ENCODE peak calls at places on chromosome 9, in four cellular contexts. C is ovary, T is spleen, U is breast epithelium. B is an unnamed sample.

GRCh38 chr9:135392511-135392910 is 87.1 kb upstream of the PPP1R26 start:
- DNase-seq in T (no peak), U (no peak), C (no peak), B (no peak)

GRCh38 chr9:80522465-80522864 is 950.7 kb downstream of the TLE4 start:
- DNase-seq in T (no peak), C (no peak), U (no peak), B (no peak)

GRCh38 chr9:78601957-78602565 is 305.1 kb downstream of the PSAT1 start:
- DNase-seq in T (no peak), U (no peak), C (no peak), B (no peak)

GRCh38 chr9:15306068-15306756 is 804 bp downstream of the TTC39B start:
- DNase-seq in C (peak), T (peak), U (peak), B (no peak)

GRCh38 chr9:35727676-35728040 is 4.3 kb downstream of the TLN1 start:
- DNase-seq in C (no peak), T (no peak), U (no peak), B (no peak)

GRCh38 chr9:113957778-113958430 is 81.8 kb downstream of the ZNF618 start:
- DNase-seq in U (no peak), T (no peak), C (no peak), B (no peak)

GRCh38 chr9:13431137-13431536 is 151.6 kb upstream of the MPDZ start:
- DNase-seq in T (no peak), C (no peak), U (no peak), B (no peak)

GRCh38 chr9:120715331-120715924 is 1.2 kb upstream of the MEGF9 start:
- DNase-seq in U (no peak), C (peak), T (peak), B (no peak)

GRCh38 chr9:92686954-92687353 is 17.0 kb upstream of the IPPK start:
- DNase-seq in T (no peak), C (no peak), U (no peak), B (no peak)

GRCh38 chr9:33202552-33203300 is 35.6 kb upstream of the B4GALT1 start:
- DNase-seq in U (no peak), T (peak), C (no peak), B (peak)

GRCh38 chr9:88710449-88710848 is 175.5 kb downstream of the NXNL2 start:
- DNase-seq in U (no peak), T (no peak), C (no peak), B (no peak)

GRCh38 chr9:106921341-106921899 is 58.5 kb downstream of the ZNF462 start:
- DNase-seq in U (no peak), T (no peak), C (peak), B (no peak)

GRCh38 chr9:30732060-30732459 is 1652.4 kb upstream of the ACO1 start:
- DNase-seq in C (no peak), T (no peak), U (no peak), B (no peak)

GRCh38 chr9:131276107-131276888 is at the start of gene FAM78A:
- DNase-seq in U (no peak), T (peak), C (no peak), B (no peak)

GRCh38 chr9:3585616-3586015 is 59.8 kb upstream of the RFX3 start:
- DNase-seq in U (no peak), C (no peak), T (no peak), B (no peak)

GRCh38 chr9:130718576-130718975 is 25.0 kb downstream of the EXOSC2 start:
- DNase-seq in U (no peak), C (no peak), T (no peak), B (no peak)

GRCh38 chr9:82332018-82332773 is 343.6 kb downstream of the SPATA31D1 start:
- DNase-seq in U (no peak), C (no peak), T (no peak), B (no peak)

GRCh38 chr9:94697972-94698581 is 28.4 kb upstream of the AOPEP start:
- DNase-seq in U (no peak), T (no peak), C (no peak), B (no peak)

GRCh38 chr9:1599961-1600360 is 415.2 kb upstream of the SMARCA2 start:
- DNase-seq in C (no peak), U (no peak), T (no peak), B (no peak)

GRCh38 chr9:77651203-77651602 is 3.1 kb upstream of the GNA14 start:
- DNase-seq in U (no peak), C (no peak), T (no peak), B (no peak)

GRCh38 chr9:135476561-135476960 is 3.0 kb upstream of the PPP1R26 start:
- DNase-seq in C (no peak), U (no peak), T (no peak), B (no peak)

GRCh38 chr9:93680445-93681315 is 104.3 kb downstream of the PHF2 start:
- DNase-seq in U (peak), T (peak), C (peak), B (no peak)

GRCh38 chr9:87445646-87446045 is 52.0 kb upstream of the DAPK1 start:
- DNase-seq in U (no peak), C (no peak), T (no peak), B (peak)

GRCh38 chr9:136599074-136599531 is 53.3 kb upstream of the NOTCH1 start:
- DNase-seq in U (no peak), T (no peak), C (no peak), B (no peak)

GRCh38 chr9:124774131-124774978 is 2.6 kb upstream of the OLFML2A start:
- DNase-seq in U (peak), T (peak), C (peak), B (peak)

GRCh38 chr9:642014-642413 is 199.5 kb upstream of the DMRT1 start:
- DNase-seq in U (no peak), T (no peak), C (no peak), B (no peak)

GRCh38 chr9:6739218-6739617 is 18.6 kb upstream of the KDM4C start:
- DNase-seq in T (no peak), U (no peak), C (no peak), B (no peak)

GRCh38 chr9:17063535-17064135 is 71.2 kb upstream of the CNTLN start:
- DNase-seq in C (no peak), U (no peak), T (no peak), B (peak)

GRCh38 chr9:86585422-86586143 is 231.4 kb upstream of the TUT7 start:
- DNase-seq in T (no peak), C (no peak), U (no peak), B (no peak)

GRCh38 chr9:104386425-104387069 is 117.5 kb upstream of the OR13F1 start:
- DNase-seq in T (no peak), C (no peak), U (no peak), B (no peak)

GRCh38 chr9:104503440-104503839 is 623 bp upstream of the OR13F1 start:
- DNase-seq in C (no peak), T (no peak), U (no peak), B (no peak)

GRCh38 chr9:136373300-136374182 is at the start of gene CARD9:
- DNase-seq in T (peak), C (no peak), U (no peak), B (no peak)

GRCh38 chr9:37413311-37413710 is 9.2 kb upstream of the GRHPR start:
- DNase-seq in U (no peak), C (no peak), T (peak), B (no peak)

GRCh38 chr9:134328841-134329575 is 2.8 kb downstream of the RXRA start:
- DNase-seq in T (no peak), U (no peak), C (peak), B (no peak)

GRCh38 chr9:71001780-71002386 is 119.5 kb downstream of the TRPM3 start:
- DNase-seq in U (no peak), C (no peak), T (no peak), B (no peak)

GRCh38 chr9:72586388-72587160 is 65.2 kb downstream of the TMC1 start:
- DNase-seq in T (no peak), C (no peak), U (no peak), B (no peak)

GRCh38 chr9:73037613-73038012 is 84.8 kb upstream of the ALDH1A1 start:
- DNase-seq in C (no peak), T (no peak), U (no peak), B (no peak)

GRCh38 chr9:34501889-34502425 is 20.8 kb downstream of the ENHO start:
- DNase-seq in U (peak), T (no peak), C (peak), B (no peak)

GRCh38 chr9:127783111-127783621 is 2.7 kb upstream of the CDK9 start:
- DNase-seq in T (peak), U (no peak), C (no peak), B (no peak)
- TF ChIP-seq POLR2A in T (no peak), U (no peak), C (no peak), B (no peak)

GRCh38 chr9:85478847-85479246 is 262.9 kb downstream of the AGTPBP1 start:
- DNase-seq in C (no peak), T (no peak), U (no peak), B (no peak)
- TF ChIP-seq POLR2A in C (no peak), T (no peak), U (no peak), B (no peak)

GRCh38 chr9:129139993-129140396 is 28.8 kb downstream of the PTPA start:
- DNase-seq in U (peak), T (peak), C (peak), B (peak)

GRCh38 chr9:129142115-129142514 is 30.9 kb downstream of the PTPA start:
- DNase-seq in C (no peak), U (no peak), T (no peak), B (no peak)

GRCh38 chr9:129142536-129142935 is 31.3 kb downstream of the PTPA start:
- DNase-seq in T (no peak), C (no peak), U (no peak), B (no peak)

GRCh38 chr9:129140397-129141065 is 29.3 kb downstream of the PTPA start:
- DNase-seq in T (peak), U (peak), C (peak), B (no peak)

DNA sequence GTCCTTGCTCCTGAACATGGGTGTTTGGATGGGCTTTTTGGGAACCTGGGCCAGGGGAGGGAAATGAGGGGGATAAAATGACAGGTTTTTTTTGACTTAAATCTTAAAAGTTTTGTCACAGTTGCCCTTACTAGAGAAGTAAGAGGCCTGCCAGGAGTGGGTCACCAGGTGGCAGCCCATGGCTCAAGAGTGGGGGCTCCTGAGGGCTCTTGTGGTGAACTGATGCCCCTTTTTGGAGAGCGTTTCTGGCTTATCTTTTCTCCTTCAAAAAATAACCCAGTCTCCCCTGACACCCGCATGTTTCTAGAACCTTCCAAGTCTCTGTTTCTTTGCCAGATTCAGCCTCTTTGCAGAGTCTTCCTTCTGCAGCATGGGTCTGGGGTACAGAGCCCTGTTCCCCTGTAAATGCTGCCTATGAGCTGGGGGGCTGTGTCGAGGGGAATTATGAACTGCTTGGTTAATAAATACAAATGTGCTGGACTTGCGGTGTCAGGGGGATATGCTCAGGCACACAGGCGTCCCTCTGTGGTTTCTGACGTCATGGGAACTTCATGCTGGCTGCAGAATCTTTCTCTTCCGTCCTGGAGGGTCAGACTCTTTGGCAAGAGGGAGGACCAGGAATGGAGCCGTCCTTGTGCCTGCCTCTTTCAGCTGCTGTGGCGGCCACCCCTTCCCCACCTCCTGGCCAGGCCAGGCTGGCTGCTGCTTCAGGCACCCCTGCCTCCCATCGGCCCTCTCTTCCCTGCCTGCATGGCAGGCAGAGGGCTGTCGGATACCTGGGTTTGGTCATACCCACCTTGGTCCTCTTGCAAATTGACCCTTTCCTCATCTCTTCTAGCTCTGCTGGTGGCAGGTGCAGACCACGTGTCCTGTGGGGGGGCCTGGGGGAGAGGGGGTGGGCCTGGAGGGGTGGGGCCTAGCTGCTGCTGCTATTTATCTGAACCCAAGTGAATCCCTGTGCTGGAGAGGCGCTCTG is 30.1 kb downstream of the PTPA start:
- DNase-seq in C (peak), T (peak), U (no peak), B (no peak)
- TF ChIP-seq POLR2A in C (no peak), T (no peak), U (no peak), B (no peak)

GRCh38 chr9:133275105-133276000 is at the start of gene ABO:
- DNase-seq in T (no peak), C (peak), U (no peak), B (no peak)
- TF ChIP-seq POLR2A in T (no peak), C (peak), U (no peak), B (no peak)